ENCODE peak calls at places on chromosomes 4 and X, in seven cellular contexts. One of them, this sample, is unnamed.

GRCh38 chr4:179399054-179399782 is 1957.0 kb upstream of the AGA start:
- DNase-seq in fibroblast of lung: peak; percentile 3
- DNase-seq in heart right ventricle: no peak
- DNase-seq in A549: no peak
- DNase-seq in HCT116: no peak
- DNase-seq in OCI-LY7: no peak
- DNase-seq in pancreas: no peak
- DNase-seq in this sample: no peak

GRCh38 chr4:166816901-166817300 is 417.4 kb downstream of the SPOCK3 start:
- DNase-seq in fibroblast of lung: peak; percentile 62
- DNase-seq in heart right ventricle: no peak
- DNase-seq in A549: no peak
- DNase-seq in HCT116: peak; percentile 26
- DNase-seq in OCI-LY7: no peak
- DNase-seq in pancreas: no peak
- DNase-seq in this sample: no peak

GRCh38 chrX:134423606-134424005 is 36.4 kb upstream of the HPRT1 start:
- DNase-seq in fibroblast of lung: peak; percentile 15
- DNase-seq in heart right ventricle: no peak
- DNase-seq in A549: peak; percentile 8
- DNase-seq in HCT116: no peak
- DNase-seq in OCI-LY7: peak; percentile 21
- DNase-seq in pancreas: no peak
- DNase-seq in this sample: no peak

GRCh38 chr4:47913858-47914218 is 545 bp downstream of the NFXL1 start:
- DNase-seq in fibroblast of lung: peak; percentile 12
- DNase-seq in heart right ventricle: peak; percentile 15
- DNase-seq in A549: peak; percentile 6
- DNase-seq in HCT116: no peak
- DNase-seq in OCI-LY7: peak; percentile 49
- DNase-seq in pancreas: peak; percentile 86
- DNase-seq in this sample: peak; percentile 45

GRCh38 chr4:7070729-7071511 is 3.1 kb upstream of the GRPEL1 start:
- DNase-seq in fibroblast of lung: peak; percentile 40
- DNase-seq in heart right ventricle: peak; percentile 71
- DNase-seq in A549: peak; percentile 56
- DNase-seq in HCT116: peak; percentile 79
- DNase-seq in OCI-LY7: peak; percentile 84
- DNase-seq in pancreas: peak; percentile 95
- DNase-seq in this sample: peak; percentile 87

GRCh38 chr4:174105202-174105601 is 178.3 kb downstream of the FBXO8 start:
- DNase-seq in fibroblast of lung: no peak
- DNase-seq in heart right ventricle: no peak
- DNase-seq in A549: no peak
- DNase-seq in HCT116: no peak
- DNase-seq in OCI-LY7: no peak
- DNase-seq in pancreas: no peak
- DNase-seq in this sample: no peak

GRCh38 chrX:27715610-27716009 is 92.2 kb upstream of the MAGEB10 start:
- DNase-seq in fibroblast of lung: no peak
- DNase-seq in heart right ventricle: no peak
- DNase-seq in A549: no peak
- DNase-seq in HCT116: no peak
- DNase-seq in OCI-LY7: no peak
- DNase-seq in pancreas: no peak
- DNase-seq in this sample: no peak

GRCh38 chr4:149708513-149709175 is 107.0 kb downstream of the IQCM start:
- DNase-seq in fibroblast of lung: peak; percentile 73
- DNase-seq in heart right ventricle: no peak
- DNase-seq in A549: no peak
- DNase-seq in HCT116: peak; percentile 57
- DNase-seq in OCI-LY7: no peak
- DNase-seq in pancreas: no peak
- DNase-seq in this sample: no peak

GRCh38 chr4:73844352-73844751 is 7.9 kb downstream of the CXCL6 start:
- DNase-seq in fibroblast of lung: peak; percentile 83
- DNase-seq in heart right ventricle: no peak
- DNase-seq in A549: no peak
- DNase-seq in HCT116: no peak
- DNase-seq in OCI-LY7: no peak
- DNase-seq in pancreas: no peak
- DNase-seq in this sample: no peak

GRCh38 chr4:185211035-185211434 is 1.6 kb downstream of the SNX25 start:
- DNase-seq in fibroblast of lung: no peak
- DNase-seq in heart right ventricle: no peak
- DNase-seq in A549: no peak
- DNase-seq in HCT116: no peak
- DNase-seq in OCI-LY7: peak; percentile 33
- DNase-seq in pancreas: no peak
- DNase-seq in this sample: no peak

GRCh38 chr4:152700151-152700550 is 20.4 kb upstream of the TMEM154 start:
- DNase-seq in fibroblast of lung: no peak
- DNase-seq in heart right ventricle: no peak
- DNase-seq in A549: no peak
- DNase-seq in HCT116: no peak
- DNase-seq in OCI-LY7: no peak
- DNase-seq in pancreas: no peak
- DNase-seq in this sample: no peak

GRCh38 chrX:154030266-154030665 is 10.6 kb upstream of the IRAK1 start:
- DNase-seq in fibroblast of lung: no peak
- DNase-seq in heart right ventricle: no peak
- DNase-seq in A549: no peak
- DNase-seq in HCT116: no peak
- DNase-seq in OCI-LY7: no peak
- DNase-seq in pancreas: no peak
- DNase-seq in this sample: no peak

GRCh38 chr4:2933566-2934076 is 29.6 kb downstream of the NOP14 start:
- DNase-seq in fibroblast of lung: no peak
- DNase-seq in heart right ventricle: no peak
- DNase-seq in A549: no peak
- DNase-seq in HCT116: no peak
- DNase-seq in OCI-LY7: no peak
- DNase-seq in pancreas: peak; percentile 85
- DNase-seq in this sample: peak; percentile 27
- H3K4me1 ChIP-seq in fibroblast of lung: peaks cover 15% of the 10 kb centered on the region
- H3K4me1 ChIP-seq in heart right ventricle: peaks cover 61% of the 10 kb centered on the region
- H3K4me1 ChIP-seq in A549: peaks cover 34% of the 10 kb centered on the region
- H3K4me1 ChIP-seq in HCT116: peaks cover 41% of the 10 kb centered on the region
- H3K4me1 ChIP-seq in OCI-LY7: peaks cover 56% of the 10 kb centered on the region
- H3K4me1 ChIP-seq in pancreas: peaks cover 24% of the 10 kb centered on the region
- H3K4me1 ChIP-seq in this sample: peaks cover 14% of the 10 kb centered on the region

DNA sequence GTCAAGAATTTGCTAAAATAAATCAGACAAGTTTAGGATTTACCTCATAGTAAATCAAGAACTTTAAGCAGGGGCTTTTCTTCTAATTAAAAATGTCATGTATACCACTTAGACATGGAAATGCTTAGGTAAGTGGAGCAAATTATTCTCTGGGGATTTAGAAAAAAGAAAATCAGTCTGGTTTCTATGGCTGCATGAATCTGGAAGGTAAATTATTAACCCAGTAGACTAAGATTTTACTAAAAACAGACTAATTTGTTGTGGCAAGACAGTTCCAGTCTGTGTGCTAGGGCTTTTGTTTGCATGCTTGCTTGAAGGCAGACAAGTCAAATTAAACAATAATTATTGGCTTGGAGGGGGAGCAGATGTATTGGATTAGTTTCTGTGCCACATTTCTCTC is 140.6 kb downstream of the TBL1X start:
- DNase-seq in fibroblast of lung: no peak
- DNase-seq in heart right ventricle: no peak
- DNase-seq in A549: no peak
- DNase-seq in HCT116: no peak
- DNase-seq in OCI-LY7: no peak
- DNase-seq in pancreas: no peak
- DNase-seq in this sample: no peak
- H3K4me1 ChIP-seq in fibroblast of lung: peaks cover 5% of the 10 kb centered on the region
- H3K4me1 ChIP-seq in heart right ventricle: peaks cover 9% of the 10 kb centered on the region
- H3K4me1 ChIP-seq in A549: peaks cover under 1% of the 10 kb centered on the region
- H3K4me1 ChIP-seq in HCT116: peaks cover 2% of the 10 kb centered on the region
- H3K4me1 ChIP-seq in OCI-LY7: peaks cover 4% of the 10 kb centered on the region
- H3K4me1 ChIP-seq in pancreas: no peaks in the 10 kb centered on the region
- H3K4me1 ChIP-seq in this sample: no peaks in the 10 kb centered on the region

GRCh38 chrX:107677501-107677901 is 49.2 kb downstream of the PRPS1 start:
- DNase-seq in fibroblast of lung: peak; percentile 47
- DNase-seq in heart right ventricle: no peak
- DNase-seq in A549: no peak
- DNase-seq in HCT116: no peak
- DNase-seq in OCI-LY7: no peak
- DNase-seq in pancreas: no peak
- DNase-seq in this sample: peak; percentile 47
- H3K4me1 ChIP-seq in fibroblast of lung: peaks cover 11% of the 10 kb centered on the region
- H3K4me1 ChIP-seq in heart right ventricle: peaks cover 52% of the 10 kb centered on the region
- H3K4me1 ChIP-seq in A549: peaks cover 40% of the 10 kb centered on the region
- H3K4me1 ChIP-seq in HCT116: peaks cover 55% of the 10 kb centered on the region
- H3K4me1 ChIP-seq in OCI-LY7: peaks cover 60% of the 10 kb centered on the region
- H3K4me1 ChIP-seq in pancreas: peaks cover 3% of the 10 kb centered on the region
- H3K4me1 ChIP-seq in this sample: peaks cover 6% of the 10 kb centered on the region

GRCh38 chrX:119247702-119248101 is 11.6 kb downstream of the PGRMC1 start:
- DNase-seq in fibroblast of lung: no peak
- DNase-seq in heart right ventricle: no peak
- DNase-seq in A549: no peak
- DNase-seq in HCT116: no peak
- DNase-seq in OCI-LY7: no peak
- DNase-seq in pancreas: no peak
- DNase-seq in this sample: no peak

GRCh38 chrX:119249836-119250340 is 13.8 kb downstream of the PGRMC1 start:
- DNase-seq in fibroblast of lung: peak; percentile 36
- DNase-seq in heart right ventricle: no peak
- DNase-seq in A549: no peak
- DNase-seq in HCT116: no peak
- DNase-seq in OCI-LY7: no peak
- DNase-seq in pancreas: no peak
- DNase-seq in this sample: no peak

GRCh38 chrX:119252716-119253115 is 16.6 kb downstream of the PGRMC1 start:
- DNase-seq in fibroblast of lung: no peak
- DNase-seq in heart right ventricle: no peak
- DNase-seq in A549: no peak
- DNase-seq in HCT116: no peak
- DNase-seq in OCI-LY7: no peak
- DNase-seq in pancreas: no peak
- DNase-seq in this sample: no peak

GRCh38 chrX:119251381-119251780 is 15.3 kb downstream of the PGRMC1 start:
- DNase-seq in fibroblast of lung: no peak
- DNase-seq in heart right ventricle: no peak
- DNase-seq in A549: no peak
- DNase-seq in HCT116: no peak
- DNase-seq in OCI-LY7: no peak
- DNase-seq in pancreas: no peak
- DNase-seq in this sample: no peak
- H3K4me1 ChIP-seq in fibroblast of lung: no peaks in the 10 kb centered on the region
- H3K4me1 ChIP-seq in heart right ventricle: no peaks in the 10 kb centered on the region
- H3K4me1 ChIP-seq in A549: no peaks in the 10 kb centered on the region
- H3K4me1 ChIP-seq in HCT116: no peaks in the 10 kb centered on the region
- H3K4me1 ChIP-seq in OCI-LY7: no peaks in the 10 kb centered on the region
- H3K4me1 ChIP-seq in pancreas: no peaks in the 10 kb centered on the region
- H3K4me1 ChIP-seq in this sample: no peaks in the 10 kb centered on the region

DNA sequence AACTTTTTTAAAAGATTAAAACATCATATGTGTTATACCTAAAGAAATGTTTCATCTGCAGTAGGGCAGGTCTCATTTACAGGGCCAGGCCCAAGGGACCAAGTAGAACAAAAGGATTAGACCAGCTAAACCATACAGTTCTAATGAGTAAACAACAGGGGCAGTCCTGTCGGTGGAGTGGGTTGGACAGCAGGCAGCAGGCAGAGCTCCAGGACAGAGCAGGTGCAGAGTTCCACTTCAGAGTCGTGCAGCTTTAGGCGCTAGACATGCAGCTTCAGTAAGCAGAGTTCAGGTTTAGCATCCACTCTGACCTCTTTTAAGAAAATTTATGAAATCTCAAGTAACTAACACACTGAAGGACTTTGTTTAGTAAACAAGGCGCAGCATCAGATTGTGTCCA is 487.8 kb upstream of the INTU start:
- DNase-seq in fibroblast of lung: no peak
- DNase-seq in heart right ventricle: no peak
- DNase-seq in A549: no peak
- DNase-seq in HCT116: no peak
- DNase-seq in OCI-LY7: no peak
- DNase-seq in pancreas: no peak
- DNase-seq in this sample: no peak
- H3K4me1 ChIP-seq in fibroblast of lung: peaks cover 7% of the 10 kb centered on the region
- H3K4me1 ChIP-seq in heart right ventricle: no peaks in the 10 kb centered on the region
- H3K4me1 ChIP-seq in A549: no peaks in the 10 kb centered on the region
- H3K4me1 ChIP-seq in HCT116: no peaks in the 10 kb centered on the region
- H3K4me1 ChIP-seq in OCI-LY7: no peaks in the 10 kb centered on the region
- H3K4me1 ChIP-seq in pancreas: no peaks in the 10 kb centered on the region
- H3K4me1 ChIP-seq in this sample: no peaks in the 10 kb centered on the region

GRCh38 chrX:136755411-136755810 is 25.3 kb downstream of the ARHGEF6 start:
- DNase-seq in fibroblast of lung: no peak
- DNase-seq in heart right ventricle: no peak
- DNase-seq in A549: no peak
- DNase-seq in HCT116: no peak
- DNase-seq in OCI-LY7: no peak
- DNase-seq in pancreas: no peak
- DNase-seq in this sample: no peak
- H3K4me1 ChIP-seq in fibroblast of lung: peaks cover 2% of the 10 kb centered on the region
- H3K4me1 ChIP-seq in heart right ventricle: peaks cover 45% of the 10 kb centered on the region
- H3K4me1 ChIP-seq in A549: no peaks in the 10 kb centered on the region
- H3K4me1 ChIP-seq in HCT116: no peaks in the 10 kb centered on the region
- H3K4me1 ChIP-seq in OCI-LY7: peaks cover 10% of the 10 kb centered on the region
- H3K4me1 ChIP-seq in pancreas: no peaks in the 10 kb centered on the region
- H3K4me1 ChIP-seq in this sample: no peaks in the 10 kb centered on the region

DNA sequence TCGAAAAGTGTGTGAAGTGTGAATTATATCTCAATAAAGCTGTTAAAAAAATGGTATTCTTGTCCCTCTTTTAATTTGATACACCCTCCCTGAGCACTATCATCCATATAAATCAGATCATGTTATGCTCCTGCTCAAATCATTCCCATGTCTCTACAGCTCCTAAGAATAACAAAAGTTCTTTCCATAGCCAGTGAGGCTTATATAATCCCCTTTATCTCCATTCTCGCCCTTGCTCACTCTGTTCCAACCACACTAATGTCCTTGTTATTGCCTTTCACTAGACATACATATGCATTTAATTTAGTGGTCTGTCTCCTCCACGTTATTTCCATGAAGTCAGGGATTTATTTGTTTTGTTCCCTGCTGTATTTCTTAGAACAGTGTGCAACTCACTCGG is 10.5 kb downstream of the ZGRF1 start:
- DNase-seq in fibroblast of lung: no peak
- DNase-seq in heart right ventricle: no peak
- DNase-seq in A549: no peak
- DNase-seq in HCT116: no peak
- DNase-seq in OCI-LY7: no peak
- DNase-seq in pancreas: no peak
- DNase-seq in this sample: no peak
- H3K4me1 ChIP-seq in fibroblast of lung: no peaks in the 10 kb centered on the region
- H3K4me1 ChIP-seq in heart right ventricle: no peaks in the 10 kb centered on the region
- H3K4me1 ChIP-seq in A549: no peaks in the 10 kb centered on the region
- H3K4me1 ChIP-seq in HCT116: no peaks in the 10 kb centered on the region
- H3K4me1 ChIP-seq in OCI-LY7: no peaks in the 10 kb centered on the region
- H3K4me1 ChIP-seq in pancreas: no peaks in the 10 kb centered on the region
- H3K4me1 ChIP-seq in this sample: no peaks in the 10 kb centered on the region

GRCh38 chrX:108217877-108218276 is 126.3 kb downstream of the ATG4A start:
- DNase-seq in fibroblast of lung: no peak
- DNase-seq in heart right ventricle: peak; percentile 33
- DNase-seq in A549: no peak
- DNase-seq in HCT116: no peak
- DNase-seq in OCI-LY7: no peak
- DNase-seq in pancreas: no peak
- DNase-seq in this sample: no peak
- H3K4me1 ChIP-seq in fibroblast of lung: no peaks in the 10 kb centered on the region
- H3K4me1 ChIP-seq in heart right ventricle: no peaks in the 10 kb centered on the region
- H3K4me1 ChIP-seq in A549: no peaks in the 10 kb centered on the region
- H3K4me1 ChIP-seq in HCT116: no peaks in the 10 kb centered on the region
- H3K4me1 ChIP-seq in OCI-LY7: no peaks in the 10 kb centered on the region
- H3K4me1 ChIP-seq in pancreas: no peaks in the 10 kb centered on the region
- H3K4me1 ChIP-seq in this sample: no peaks in the 10 kb centered on the region

GRCh38 chrX:37755073-37755472 is 24.8 kb upstream of the CYBB start:
- DNase-seq in fibroblast of lung: no peak
- DNase-seq in heart right ventricle: peak; percentile 3
- DNase-seq in A549: no peak
- DNase-seq in HCT116: no peak
- DNase-seq in OCI-LY7: peak; percentile 86
- DNase-seq in pancreas: no peak
- DNase-seq in this sample: no peak
- H3K4me1 ChIP-seq in fibroblast of lung: no peaks in the 10 kb centered on the region
- H3K4me1 ChIP-seq in heart right ventricle: no peaks in the 10 kb centered on the region
- H3K4me1 ChIP-seq in A549: no peaks in the 10 kb centered on the region
- H3K4me1 ChIP-seq in HCT116: no peaks in the 10 kb centered on the region
- H3K4me1 ChIP-seq in OCI-LY7: peaks cover 74% of the 10 kb centered on the region
- H3K4me1 ChIP-seq in pancreas: no peaks in the 10 kb centered on the region
- H3K4me1 ChIP-seq in this sample: no peaks in the 10 kb centered on the region